ENCODE peak calls at places on chromosomes 16 and 17, in four cellular contexts. One of them, this sample, is unnamed.

GRCh38 chr17:56658648-56659047 is 65.1 kb downstream of the NOG start:
- DNase-seq in AG09309: no peak
- DNase-seq in nucleus accumbens: no peak
- DNase-seq in glutamatergic neuron: no peak
- DNase-seq in this sample: no peak

GRCh38 chr17:68981288-68981687 is 26.1 kb upstream of the ABCA8 start:
- DNase-seq in nucleus accumbens: no peak
- DNase-seq in glutamatergic neuron: no peak
- DNase-seq in AG09309: peak
- DNase-seq in this sample: no peak

GRCh38 chr17:9239260-9239820 is 218.0 kb downstream of the NTN1 start:
- DNase-seq in AG09309: no peak
- DNase-seq in glutamatergic neuron: peak
- DNase-seq in nucleus accumbens: no peak
- DNase-seq in this sample: no peak

GRCh38 chr17:8300629-8301242 is 5.5 kb upstream of the SLC25A35 start:
- DNase-seq in nucleus accumbens: peak
- DNase-seq in glutamatergic neuron: peak
- DNase-seq in AG09309: peak
- DNase-seq in this sample: peak

GRCh38 chr17:77407321-77408277 is 266.8 kb downstream of the SEC14L1 start:
- DNase-seq in AG09309: no peak
- DNase-seq in nucleus accumbens: no peak
- DNase-seq in glutamatergic neuron: no peak
- DNase-seq in this sample: no peak

GRCh38 chr17:34820166-34820920 is 140.9 kb downstream of the CCT6B start:
- DNase-seq in nucleus accumbens: no peak
- DNase-seq in glutamatergic neuron: no peak
- DNase-seq in AG09309: no peak
- DNase-seq in this sample: no peak

GRCh38 chr17:45334701-45335677 is 18.2 kb upstream of the MAP3K14 start:
- DNase-seq in AG09309: no peak
- DNase-seq in glutamatergic neuron: no peak
- DNase-seq in nucleus accumbens: no peak
- DNase-seq in this sample: no peak

GRCh38 chr17:31699281-31699680 is 159.8 kb downstream of the COPRS start:
- DNase-seq in nucleus accumbens: no peak
- DNase-seq in AG09309: no peak
- DNase-seq in glutamatergic neuron: no peak
- DNase-seq in this sample: no peak

GRCh38 chr17:79699386-79700036 is 31.2 kb upstream of the ENPP7 start:
- DNase-seq in AG09309: no peak
- DNase-seq in nucleus accumbens: no peak
- DNase-seq in glutamatergic neuron: no peak
- DNase-seq in this sample: no peak

GRCh38 chr16:86850675-86851074 is 272.3 kb downstream of the FOXL1 start:
- DNase-seq in AG09309: no peak
- DNase-seq in glutamatergic neuron: no peak
- DNase-seq in nucleus accumbens: no peak
- DNase-seq in this sample: no peak

GRCh38 chr17:76793775-76794174 is 55.9 kb downstream of the MFSD11 start:
- DNase-seq in AG09309: no peak
- DNase-seq in glutamatergic neuron: no peak
- DNase-seq in nucleus accumbens: no peak
- DNase-seq in this sample: peak

GRCh38 chr17:29349409-29349808 is 40.8 kb upstream of the TAOK1 start:
- DNase-seq in glutamatergic neuron: no peak
- DNase-seq in nucleus accumbens: no peak
- DNase-seq in AG09309: no peak
- DNase-seq in this sample: no peak

GRCh38 chr17:43984521-43984920 is 19.9 kb upstream of the NAGS start:
- DNase-seq in nucleus accumbens: no peak
- DNase-seq in glutamatergic neuron: no peak
- DNase-seq in AG09309: no peak
- DNase-seq in this sample: peak

GRCh38 chr17:44914148-44914547 is 1.2 kb downstream of the GFAP start:
- DNase-seq in nucleus accumbens: no peak
- DNase-seq in AG09309: no peak
- DNase-seq in glutamatergic neuron: no peak
- DNase-seq in this sample: peak

GRCh38 chr17:77836557-77837041 is 121.9 kb upstream of the TNRC6C start:
- DNase-seq in AG09309: no peak
- DNase-seq in glutamatergic neuron: no peak
- DNase-seq in nucleus accumbens: no peak
- DNase-seq in this sample: no peak

GRCh38 chr16:57802635-57803412 is 533 bp upstream of the KIFC3 start:
- DNase-seq in AG09309: no peak
- DNase-seq in nucleus accumbens: peak
- DNase-seq in glutamatergic neuron: no peak
- DNase-seq in this sample: no peak

This sample was measured in D341Med.